ENCODE peak calls at places on chromosomes 11 and 22, in four cellular contexts. S is NCI-H1105, L is memory B cell, R is omental fat pad. A is an unnamed sample.

GRCh38 chr11:70322653-70323052 is 52.2 kb downstream of the PPFIA1 start:
- DNase-seq in S (no peak), L (no peak), R (no peak), A (no peak)

GRCh38 chr22:40534379-40535188 is 101.9 kb downstream of the MRTFA start:
- DNase-seq in S (no peak), L (no peak), R (no peak), A (peak)

GRCh38 chr11:68137833-68138232 is 16.6 kb upstream of the CHKA start:
- DNase-seq in S (no peak), L (no peak), R (no peak), A (no peak)

GRCh38 chr11:70140859-70141489 is 62.1 kb upstream of the FADD start:
- DNase-seq in S (no peak), L (no peak), R (no peak), A (no peak)

GRCh38 chr11:108007819-108008218 is 879 bp upstream of the CUL5 start:
- DNase-seq in S (no peak), L (no peak), R (no peak), A (no peak)

GRCh38 chr11:95459268-95460040 is 228.5 kb upstream of the SESN3 start:
- DNase-seq in S (peak), L (no peak), R (no peak), A (no peak)

GRCh38 chr22:27750866-27751265 is 50.7 kb downstream of the MN1 start:
- DNase-seq in S (no peak), L (no peak), R (no peak), A (no peak)

GRCh38 chr11:74948546-74948897 is 369 bp downstream of the XRRA1 start:
- DNase-seq in S (no peak), L (no peak), R (no peak), A (no peak)

GRCh38 chr11:38460901-38461300 is 1862.9 kb upstream of the RAG2 start:
- DNase-seq in S (peak), L (no peak), R (no peak), A (no peak)

GRCh38 chr11:55936300-55936699 is at the start of gene OR5I1:
- DNase-seq in S (no peak), L (no peak), R (no peak), A (no peak)

GRCh38 chr22:28250036-28250695 is 331.1 kb upstream of the PITPNB start:
- DNase-seq in S (no peak), L (no peak), R (no peak), A (no peak)

GRCh38 chr11:125284209-125284608 is 119.7 kb downstream of the PKNOX2 start:
- DNase-seq in S (no peak), L (no peak), R (no peak), A (no peak)

GRCh38 chr22:50191041-50191740 is 5.5 kb downstream of the TRABD start:
- DNase-seq in S (no peak), L (peak), R (no peak), A (peak)

GRCh38 chr22:38828616-38829205 is 15.1 kb downstream of the NPTXR start:
- DNase-seq in S (no peak), L (no peak), R (no peak), A (no peak)

GRCh38 chr11:44752727-44753126 is 26.0 kb downstream of the TSPAN18 start:
- DNase-seq in S (no peak), L (no peak), R (no peak), A (no peak)

GRCh38 chr11:98835336-98835735 is 185.4 kb upstream of the CNTN5 start:
- DNase-seq in S (no peak), L (no peak), R (no peak), A (no peak)

GRCh38 chr11:121575963-121576290 is 123.2 kb upstream of the SORL1-AS1 start:
- DNase-seq in S (no peak), L (no peak), R (no peak), A (no peak)

GRCh38 chr22:37854946-37855345 is 5.7 kb downstream of the EIF3L start:
- DNase-seq in S (no peak), L (no peak), R (no peak), A (no peak)

GRCh38 chr11:135073444-135073843 is 661.4 kb upstream of the B3GAT1 start:
- DNase-seq in S (no peak), L (no peak), R (no peak), A (no peak)

GRCh38 chr22:50216684-50217520 is 16.1 kb downstream of the SELENOO start:
- DNase-seq in S (no peak), L (no peak), R (no peak), A (no peak)

GRCh38 chr11:62708423-62709261 is 1.2 kb downstream of the GNG3 start:
- DNase-seq in S (peak), L (no peak), R (no peak), A (peak)

GRCh38 chr11:6607190-6607635 is 3.6 kb downstream of the ILK start:
- DNase-seq in S (no peak), L (no peak), R (no peak), A (no peak)

GRCh38 chr11:64492561-64492960 is 98.5 kb upstream of the SLC22A12 start:
- DNase-seq in S (no peak), L (no peak), R (no peak), A (no peak)

GRCh38 chr11:77525455-77526091 is 51.7 kb upstream of the PAK1 start:
- DNase-seq in S (no peak), L (peak), R (no peak), A (no peak)

GRCh38 chr22:29265929-29266328 is 1.9 kb downstream of the RHBDD3 start:
- DNase-seq in S (no peak), L (no peak), R (no peak), A (no peak)

GRCh38 chr22:20404881-20405280 is 10.9 kb downstream of the ZNF74 start:
- DNase-seq in S (no peak), L (no peak), R (no peak), A (no peak)

GRCh38 chr11:108206171-108206570 is 16.3 kb downstream of the NPAT start:
- DNase-seq in S (no peak), L (no peak), R (no peak), A (no peak)

GRCh38 chr22:23035557-23036277 is 34.6 kb upstream of the GNAZ start:
- DNase-seq in S (no peak), L (no peak), R (no peak), A (peak)

GRCh38 chr11:75668508-75669297 is at the start of gene MAP6:
- DNase-seq in S (peak), L (no peak), R (no peak), A (no peak)

GRCh38 chr22:23684561-23685031 is 6.2 kb upstream of the RGL4 start:
- DNase-seq in S (no peak), L (no peak), R (no peak), A (no peak)

GRCh38 chr11:118353084-118353710 is 6.2 kb upstream of the UBE4A start:
- DNase-seq in S (peak), L (peak), R (no peak), A (no peak)

GRCh38 chr11:75277211-75277805 is 36.7 kb downstream of the TPBGL start:
- DNase-seq in S (no peak), L (no peak), R (no peak), A (no peak)

GRCh38 chr11:10731064-10731680 is 19.9 kb upstream of the CTR9 start:
- DNase-seq in S (no peak), L (no peak), R (no peak), A (no peak)

GRCh38 chr22:42664976-42665831 is 16.0 kb upstream of the CYB5R3 start:
- DNase-seq in S (no peak), L (no peak), R (no peak), A (peak)

GRCh38 chr11:74085542-74085892 is 76.6 kb upstream of the UCP3 start:
- DNase-seq in S (no peak), L (no peak), R (no peak), A (no peak)

GRCh38 chr11:125451400-125452124 is 44.5 kb downstream of the FEZ1 start:
- DNase-seq in S (no peak), L (no peak), R (no peak), A (no peak)

A was measured in stimulated activated naive B cell treated with anti-CD40 and anti-IgM and Interleukin-4, amounts not matched to agents 10 μg/mL and 1 μg/mL and 100 μg/mL, for 72 hours.